ENCODE peak calls at places on chromosomes 4 and X, in nine cellular contexts. One of them, this sample, is unnamed.
A peak's percentile ranks its signal among the peaks of the same experiment; 100 is the strongest.

GRCh38 chrX:32894679-32895078 is 316.7 kb downstream of the DMD start:
- DNase-seq in left ventricle myocardium inferior: no peak
- DNase-seq in H1: no peak
- DNase-seq in dorsolateral prefrontal cortex: no peak
- DNase-seq in brain microvascular endothelial cell: no peak
- DNase-seq in ascending aorta: no peak
- DNase-seq in PC-3: no peak
- DNase-seq in cardiac muscle cell: no peak
- DNase-seq in heart left ventricle: no peak
- DNase-seq in this sample: no peak

GRCh38 chr4:156291317-156291716 is 337.7 kb upstream of the CTSO start:
- DNase-seq in left ventricle myocardium inferior: no peak
- DNase-seq in H1: no peak
- DNase-seq in dorsolateral prefrontal cortex: no peak
- DNase-seq in brain microvascular endothelial cell: peak; percentile 63
- DNase-seq in ascending aorta: no peak
- DNase-seq in PC-3: peak; percentile 65
- DNase-seq in cardiac muscle cell: peak; percentile 83
- DNase-seq in heart left ventricle: no peak
- DNase-seq in this sample: no peak

GRCh38 chrX:118853596-118853995 is 30.0 kb downstream of the ZCCHC12 start:
- DNase-seq in left ventricle myocardium inferior: no peak
- DNase-seq in H1: no peak
- DNase-seq in dorsolateral prefrontal cortex: no peak
- DNase-seq in brain microvascular endothelial cell: no peak
- DNase-seq in ascending aorta: no peak
- DNase-seq in PC-3: no peak
- DNase-seq in cardiac muscle cell: no peak
- DNase-seq in heart left ventricle: no peak
- DNase-seq in this sample: no peak

GRCh38 chrX:9865804-9866471 is 79.7 kb downstream of the SHROOM2 start:
- DNase-seq in left ventricle myocardium inferior: no peak
- DNase-seq in H1: no peak
- DNase-seq in dorsolateral prefrontal cortex: no peak
- DNase-seq in brain microvascular endothelial cell: peak; percentile 24
- DNase-seq in ascending aorta: no peak
- DNase-seq in PC-3: peak; percentile 63
- DNase-seq in cardiac muscle cell: no peak
- DNase-seq in heart left ventricle: no peak
- DNase-seq in this sample: no peak

GRCh38 chr4:77028241-77028640 is 47.5 kb downstream of the CCNI start:
- DNase-seq in left ventricle myocardium inferior: no peak
- DNase-seq in H1: no peak
- DNase-seq in dorsolateral prefrontal cortex: no peak
- DNase-seq in brain microvascular endothelial cell: no peak
- DNase-seq in ascending aorta: no peak
- DNase-seq in PC-3: no peak
- DNase-seq in cardiac muscle cell: no peak
- DNase-seq in heart left ventricle: no peak
- DNase-seq in this sample: no peak

GRCh38 chr4:19214591-19214990 is 1037.1 kb upstream of the SLIT2 start:
- DNase-seq in left ventricle myocardium inferior: no peak
- DNase-seq in H1: no peak
- DNase-seq in dorsolateral prefrontal cortex: no peak
- DNase-seq in brain microvascular endothelial cell: peak; percentile 24
- DNase-seq in ascending aorta: no peak
- DNase-seq in PC-3: no peak
- DNase-seq in cardiac muscle cell: peak; percentile 45
- DNase-seq in heart left ventricle: no peak
- DNase-seq in this sample: no peak

GRCh38 chrX:28099166-28099565 is 117.9 kb upstream of the DCAF8L1 start:
- DNase-seq in left ventricle myocardium inferior: no peak
- DNase-seq in H1: no peak
- DNase-seq in dorsolateral prefrontal cortex: no peak
- DNase-seq in brain microvascular endothelial cell: no peak
- DNase-seq in ascending aorta: no peak
- DNase-seq in PC-3: no peak
- DNase-seq in cardiac muscle cell: peak; percentile 69
- DNase-seq in heart left ventricle: no peak
- DNase-seq in this sample: no peak

GRCh38 chr4:131085009-131085408 is 1989.1 kb downstream of the C4orf33 start:
- DNase-seq in left ventricle myocardium inferior: no peak
- DNase-seq in H1: no peak
- DNase-seq in dorsolateral prefrontal cortex: no peak
- DNase-seq in brain microvascular endothelial cell: no peak
- DNase-seq in ascending aorta: no peak
- DNase-seq in PC-3: no peak
- DNase-seq in cardiac muscle cell: no peak
- DNase-seq in heart left ventricle: no peak
- DNase-seq in this sample: no peak

GRCh38 chr4:174214102-174214878 is 69.2 kb downstream of the FBXO8 start:
- DNase-seq in left ventricle myocardium inferior: no peak
- DNase-seq in H1: no peak
- DNase-seq in dorsolateral prefrontal cortex: no peak
- DNase-seq in brain microvascular endothelial cell: no peak
- DNase-seq in ascending aorta: no peak
- DNase-seq in PC-3: no peak
- DNase-seq in cardiac muscle cell: no peak
- DNase-seq in heart left ventricle: no peak
- DNase-seq in this sample: no peak

GRCh38 chr4:37299468-37299867 is 54.9 kb downstream of the NWD2 start:
- DNase-seq in left ventricle myocardium inferior: no peak
- DNase-seq in H1: no peak
- DNase-seq in dorsolateral prefrontal cortex: no peak
- DNase-seq in brain microvascular endothelial cell: no peak
- DNase-seq in ascending aorta: no peak
- DNase-seq in PC-3: no peak
- DNase-seq in cardiac muscle cell: no peak
- DNase-seq in heart left ventricle: no peak
- DNase-seq in this sample: no peak

GRCh38 chrX:118802857-118803256 is 20.8 kb upstream of the ZCCHC12 start:
- DNase-seq in left ventricle myocardium inferior: no peak
- DNase-seq in H1: no peak
- DNase-seq in dorsolateral prefrontal cortex: no peak
- DNase-seq in brain microvascular endothelial cell: no peak
- DNase-seq in ascending aorta: no peak
- DNase-seq in PC-3: peak; percentile 10
- DNase-seq in cardiac muscle cell: peak; percentile 80
- DNase-seq in heart left ventricle: peak; percentile 7
- DNase-seq in this sample: no peak

GRCh38 chrX:20205927-20206708 is 60.6 kb downstream of the RPS6KA3 start:
- DNase-seq in left ventricle myocardium inferior: no peak
- DNase-seq in H1: no peak
- DNase-seq in dorsolateral prefrontal cortex: no peak
- DNase-seq in brain microvascular endothelial cell: peak; percentile 3
- DNase-seq in ascending aorta: no peak
- DNase-seq in PC-3: no peak
- DNase-seq in cardiac muscle cell: no peak
- DNase-seq in heart left ventricle: peak; percentile 19
- DNase-seq in this sample: no peak

GRCh38 chr4:1855334-1856070 is 454 bp downstream of the LETM1 start:
- DNase-seq in left ventricle myocardium inferior: peak; percentile 35
- DNase-seq in H1: no peak
- DNase-seq in dorsolateral prefrontal cortex: no peak
- DNase-seq in brain microvascular endothelial cell: no peak
- DNase-seq in ascending aorta: no peak
- DNase-seq in PC-3: peak; percentile 17
- DNase-seq in cardiac muscle cell: no peak
- DNase-seq in heart left ventricle: no peak
- DNase-seq in this sample: peak; percentile 45

GRCh38 chr4:65046496-65047101 is 623.7 kb downstream of the EPHA5 start:
- DNase-seq in left ventricle myocardium inferior: no peak
- DNase-seq in H1: no peak
- DNase-seq in dorsolateral prefrontal cortex: no peak
- DNase-seq in brain microvascular endothelial cell: no peak
- DNase-seq in ascending aorta: no peak
- DNase-seq in PC-3: peak; percentile 91
- DNase-seq in cardiac muscle cell: no peak
- DNase-seq in heart left ventricle: no peak
- DNase-seq in this sample: no peak

GRCh38 chrX:47030339-47030738 is 47.9 kb upstream of the RGN start:
- DNase-seq in left ventricle myocardium inferior: no peak
- DNase-seq in H1: no peak
- DNase-seq in dorsolateral prefrontal cortex: no peak
- DNase-seq in brain microvascular endothelial cell: peak; percentile 47
- DNase-seq in ascending aorta: no peak
- DNase-seq in PC-3: peak; percentile 89
- DNase-seq in cardiac muscle cell: peak; percentile 73
- DNase-seq in heart left ventricle: peak; percentile 5
- DNase-seq in this sample: no peak

GRCh38 chr4:37682701-37683401 is 3.3 kb downstream of the RELL1 start:
- DNase-seq in left ventricle myocardium inferior: no peak
- DNase-seq in H1: no peak
- DNase-seq in dorsolateral prefrontal cortex: no peak
- DNase-seq in brain microvascular endothelial cell: peak; percentile 29
- DNase-seq in ascending aorta: no peak
- DNase-seq in PC-3: no peak
- DNase-seq in cardiac muscle cell: no peak
- DNase-seq in heart left ventricle: no peak
- DNase-seq in this sample: no peak

GRCh38 chr4:83217721-83218522 is 66.7 kb downstream of the COQ2 start:
- DNase-seq in left ventricle myocardium inferior: no peak
- DNase-seq in H1: no peak
- DNase-seq in dorsolateral prefrontal cortex: no peak
- DNase-seq in brain microvascular endothelial cell: no peak
- DNase-seq in ascending aorta: no peak
- DNase-seq in PC-3: no peak
- DNase-seq in cardiac muscle cell: no peak
- DNase-seq in heart left ventricle: no peak
- DNase-seq in this sample: no peak

GRCh38 chr4:169159614-169160013 is 111.1 kb downstream of the SH3RF1 start:
- DNase-seq in left ventricle myocardium inferior: no peak
- DNase-seq in H1: no peak
- DNase-seq in dorsolateral prefrontal cortex: no peak
- DNase-seq in brain microvascular endothelial cell: peak; percentile 60
- DNase-seq in ascending aorta: no peak
- DNase-seq in PC-3: peak; percentile 16
- DNase-seq in cardiac muscle cell: peak; percentile 78
- DNase-seq in heart left ventricle: no peak
- DNase-seq in this sample: no peak

GRCh38 chrX:23792861-23793553 is 10.0 kb downstream of the SAT1 start:
- DNase-seq in left ventricle myocardium inferior: no peak
- DNase-seq in H1: no peak
- DNase-seq in dorsolateral prefrontal cortex: no peak
- DNase-seq in brain microvascular endothelial cell: no peak
- DNase-seq in ascending aorta: no peak
- DNase-seq in PC-3: no peak
- DNase-seq in cardiac muscle cell: no peak
- DNase-seq in heart left ventricle: no peak
- DNase-seq in this sample: peak; percentile 38

DNA sequence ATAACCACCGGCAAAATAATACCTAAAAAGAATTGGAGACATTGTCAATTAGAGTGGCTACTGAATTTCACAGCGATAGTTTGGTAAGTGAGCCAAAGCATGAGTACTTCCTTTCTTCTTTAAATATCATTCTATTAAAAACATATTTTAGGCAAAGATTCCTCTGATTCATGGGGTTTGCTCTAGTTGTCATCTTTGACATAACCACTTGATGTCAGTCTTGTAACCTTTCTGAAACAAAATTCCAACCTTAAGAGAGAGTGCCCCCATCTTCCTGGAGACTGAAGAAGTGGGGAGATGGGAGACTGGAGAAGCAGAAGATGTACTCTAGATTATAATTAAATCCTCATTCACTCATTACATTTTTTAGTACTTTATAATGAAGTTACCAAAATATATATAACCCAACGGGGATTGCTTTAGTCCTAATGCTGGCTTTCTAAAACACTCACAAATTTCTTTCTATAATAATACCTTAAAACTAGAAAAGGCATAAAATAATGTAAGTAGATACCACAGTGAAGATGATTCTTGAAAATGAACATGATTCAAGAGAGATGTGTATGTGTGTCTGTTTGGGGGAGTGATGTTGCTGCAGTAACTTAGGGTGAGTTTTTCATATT is 96.4 kb downstream of the EMCN start:
- DNase-seq in left ventricle myocardium inferior: no peak
- DNase-seq in H1: no peak
- DNase-seq in dorsolateral prefrontal cortex: no peak
- DNase-seq in brain microvascular endothelial cell: peak; percentile 10
- DNase-seq in ascending aorta: no peak
- DNase-seq in PC-3: peak; percentile 43
- DNase-seq in cardiac muscle cell: peak; percentile 57
- DNase-seq in heart left ventricle: no peak
- DNase-seq in this sample: no peak
- TF ChIP-seq CTCF in left ventricle myocardium inferior: peak; percentile 67
- TF ChIP-seq CTCF in H1: no peak
- TF ChIP-seq CTCF in dorsolateral prefrontal cortex: peak; percentile 69
- TF ChIP-seq CTCF in brain microvascular endothelial cell: peak; percentile 58
- TF ChIP-seq CTCF in ascending aorta: peak; percentile 49
- TF ChIP-seq CTCF in PC-3: peak; percentile 71
- TF ChIP-seq CTCF in cardiac muscle cell: peak; percentile 52
- TF ChIP-seq CTCF in heart left ventricle: peak; percentile 36
- TF ChIP-seq CTCF in this sample: no peak

GRCh38 chr4:143482753-143483362 is 30.6 kb upstream of the SMARCA5 start:
- DNase-seq in left ventricle myocardium inferior: no peak
- DNase-seq in H1: no peak
- DNase-seq in dorsolateral prefrontal cortex: no peak
- DNase-seq in brain microvascular endothelial cell: peak; percentile 32
- DNase-seq in ascending aorta: no peak
- DNase-seq in PC-3: peak; percentile 74
- DNase-seq in cardiac muscle cell: peak; percentile 77
- DNase-seq in heart left ventricle: no peak
- DNase-seq in this sample: no peak
- H3K27ac ChIP-seq in left ventricle myocardium inferior: no peak overlapping the region
- H3K27ac ChIP-seq in H1: no peak overlapping the region
- H3K27ac ChIP-seq in dorsolateral prefrontal cortex: peak overlapping the region; percentile 11
- H3K27ac ChIP-seq in brain microvascular endothelial cell: no peak overlapping the region
- H3K27ac ChIP-seq in ascending aorta: no peak overlapping the region
- H3K27ac ChIP-seq in PC-3: no peak overlapping the region
- H3K27ac ChIP-seq in cardiac muscle cell: no peak overlapping the region
- H3K27ac ChIP-seq in heart left ventricle: no peak overlapping the region
- H3K27ac ChIP-seq in this sample: no peak overlapping the region

GRCh38 chrX:64093761-64094160 is 111.7 kb downstream of the AMER1 start:
- DNase-seq in left ventricle myocardium inferior: no peak
- DNase-seq in H1: no peak
- DNase-seq in dorsolateral prefrontal cortex: no peak
- DNase-seq in brain microvascular endothelial cell: peak; percentile 4
- DNase-seq in ascending aorta: no peak
- DNase-seq in PC-3: peak; percentile 39
- DNase-seq in cardiac muscle cell: peak; percentile 1
- DNase-seq in heart left ventricle: no peak
- DNase-seq in this sample: no peak
- TF ChIP-seq CTCF in left ventricle myocardium inferior: peak; percentile 54
- TF ChIP-seq CTCF in H1: no peak
- TF ChIP-seq CTCF in dorsolateral prefrontal cortex: peak; percentile 40
- TF ChIP-seq CTCF in brain microvascular endothelial cell: peak; percentile 29
- TF ChIP-seq CTCF in ascending aorta: peak; percentile 44
- TF ChIP-seq CTCF in PC-3: peak; percentile 53
- TF ChIP-seq CTCF in cardiac muscle cell: peak; percentile 23
- TF ChIP-seq CTCF in heart left ventricle: peak; percentile 11
- TF ChIP-seq CTCF in this sample: no peak

DNA sequence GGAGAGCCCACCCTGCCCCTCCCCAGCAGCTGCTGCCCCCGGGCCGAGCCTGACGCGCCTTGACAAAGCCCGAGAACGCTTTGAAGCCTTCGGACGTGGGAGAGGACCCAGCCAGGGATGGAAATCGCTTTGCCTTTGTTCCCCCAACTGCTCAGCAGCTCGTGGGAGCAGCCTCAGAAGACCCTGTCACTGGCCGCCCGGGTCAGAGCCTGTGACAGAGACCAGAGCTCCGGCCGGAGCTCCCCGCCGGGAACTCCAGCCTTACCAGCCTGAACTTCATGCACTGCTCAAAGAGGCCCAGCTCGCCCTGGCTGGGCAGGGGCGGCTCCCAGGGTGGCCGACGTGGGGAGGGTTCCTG is 2.6 kb upstream of the SLC6A8 start:
- DNase-seq in left ventricle myocardium inferior: no peak
- DNase-seq in H1: no peak
- DNase-seq in dorsolateral prefrontal cortex: peak; percentile 27
- DNase-seq in brain microvascular endothelial cell: no peak
- DNase-seq in ascending aorta: no peak
- DNase-seq in PC-3: no peak
- DNase-seq in cardiac muscle cell: no peak
- DNase-seq in heart left ventricle: no peak
- DNase-seq in this sample: no peak
- H3K27ac ChIP-seq in left ventricle myocardium inferior: no peak overlapping the region
- H3K27ac ChIP-seq in H1: peak overlapping the region; percentile 73
- H3K27ac ChIP-seq in dorsolateral prefrontal cortex: no peak overlapping the region
- H3K27ac ChIP-seq in brain microvascular endothelial cell: no peak overlapping the region
- H3K27ac ChIP-seq in ascending aorta: no peak overlapping the region
- H3K27ac ChIP-seq in PC-3: no peak overlapping the region
- H3K27ac ChIP-seq in cardiac muscle cell: peak overlapping the region; percentile 86
- H3K27ac ChIP-seq in heart left ventricle: no peak overlapping the region
- H3K27ac ChIP-seq in this sample: no peak overlapping the region

This sample was measured in lung.